ENCODE peak calls at places on chromosomes 13 and 19, in eight cellular contexts. One of them, this sample, is unnamed. For H3K4me1, the result is how much of the 10 kb centered on the place peaks cover.

GRCh38 chr19:48443262-48443661 is 2.5 kb upstream of the GRWD1 start:
- DNase-seq in HepG2: no peak
- DNase-seq in tibial artery: no peak
- DNase-seq in breast epithelium: no peak
- DNase-seq in PC-9: no peak
- DNase-seq in transverse colon: no peak
- DNase-seq in foreskin keratinocyte: no peak
- DNase-seq in naive thymus-derived CD4-positive, alpha-beta T cell: no peak
- DNase-seq in this sample: no peak

GRCh38 chr13:78194904-78195639 is 276.4 kb upstream of the EDNRB start:
- DNase-seq in HepG2: no peak
- DNase-seq in transverse colon: no peak
- DNase-seq in naive thymus-derived CD4-positive, alpha-beta T cell: no peak
- DNase-seq in PC-9: no peak
- DNase-seq in foreskin keratinocyte: peak
- DNase-seq in breast epithelium: no peak
- DNase-seq in tibial artery: no peak
- DNase-seq in this sample: no peak

GRCh38 chr19:41707502-41707812 is 969 bp upstream of the CEACAM5 start:
- DNase-seq in foreskin keratinocyte: no peak
- DNase-seq in transverse colon: peak
- DNase-seq in tibial artery: no peak
- DNase-seq in breast epithelium: no peak
- DNase-seq in HepG2: no peak
- DNase-seq in naive thymus-derived CD4-positive, alpha-beta T cell: no peak
- DNase-seq in PC-9: no peak
- DNase-seq in this sample: peak

GRCh38 chr13:109840201-109840892 is 54.0 kb upstream of the IRS2 start:
- DNase-seq in transverse colon: no peak
- DNase-seq in naive thymus-derived CD4-positive, alpha-beta T cell: no peak
- DNase-seq in HepG2: no peak
- DNase-seq in tibial artery: no peak
- DNase-seq in PC-9: peak
- DNase-seq in breast epithelium: no peak
- DNase-seq in foreskin keratinocyte: peak
- DNase-seq in this sample: no peak

GRCh38 chr13:50732712-50733111 is 110.8 kb downstream of the DLEU7 start:
- DNase-seq in transverse colon: no peak
- DNase-seq in PC-9: peak
- DNase-seq in naive thymus-derived CD4-positive, alpha-beta T cell: no peak
- DNase-seq in tibial artery: no peak
- DNase-seq in breast epithelium: no peak
- DNase-seq in HepG2: no peak
- DNase-seq in foreskin keratinocyte: peak
- DNase-seq in this sample: no peak

GRCh38 chr13:74132152-74132767 is 1.9 kb downstream of the KLF12 start:
- DNase-seq in naive thymus-derived CD4-positive, alpha-beta T cell: peak
- DNase-seq in PC-9: no peak
- DNase-seq in breast epithelium: no peak
- DNase-seq in transverse colon: no peak
- DNase-seq in HepG2: peak
- DNase-seq in foreskin keratinocyte: no peak
- DNase-seq in tibial artery: no peak
- DNase-seq in this sample: no peak

GRCh38 chr13:100484708-100485107 is 103.9 kb downstream of the GGACT start:
- DNase-seq in HepG2: no peak
- DNase-seq in transverse colon: peak
- DNase-seq in PC-9: no peak
- DNase-seq in tibial artery: no peak
- DNase-seq in naive thymus-derived CD4-positive, alpha-beta T cell: no peak
- DNase-seq in breast epithelium: no peak
- DNase-seq in foreskin keratinocyte: no peak
- DNase-seq in this sample: no peak

GRCh38 chr19:28424041-28424440 is 788.9 kb downstream of the UQCRFS1 start:
- DNase-seq in transverse colon: no peak
- DNase-seq in foreskin keratinocyte: no peak
- DNase-seq in breast epithelium: no peak
- DNase-seq in PC-9: no peak
- DNase-seq in tibial artery: no peak
- DNase-seq in naive thymus-derived CD4-positive, alpha-beta T cell: no peak
- DNase-seq in HepG2: no peak
- DNase-seq in this sample: no peak

GRCh38 chr13:78032132-78032531 is 113.5 kb upstream of the EDNRB start:
- DNase-seq in transverse colon: no peak
- DNase-seq in foreskin keratinocyte: no peak
- DNase-seq in naive thymus-derived CD4-positive, alpha-beta T cell: no peak
- DNase-seq in PC-9: no peak
- DNase-seq in tibial artery: no peak
- DNase-seq in HepG2: no peak
- DNase-seq in breast epithelium: no peak
- DNase-seq in this sample: no peak

GRCh38 chr19:36604656-36605100 is 435 bp upstream of the ZNF382 start:
- DNase-seq in foreskin keratinocyte: peak
- DNase-seq in HepG2: peak
- DNase-seq in naive thymus-derived CD4-positive, alpha-beta T cell: peak
- DNase-seq in tibial artery: peak
- DNase-seq in transverse colon: peak
- DNase-seq in PC-9: no peak
- DNase-seq in breast epithelium: no peak
- DNase-seq in this sample: no peak

GRCh38 chr19:1523412-1524205 is at the start of gene PLK5:
- DNase-seq in transverse colon: no peak
- DNase-seq in PC-9: no peak
- DNase-seq in naive thymus-derived CD4-positive, alpha-beta T cell: no peak
- DNase-seq in breast epithelium: no peak
- DNase-seq in foreskin keratinocyte: no peak
- DNase-seq in HepG2: no peak
- DNase-seq in tibial artery: no peak
- DNase-seq in this sample: no peak

GRCh38 chr19:1001538-1002166 is 1.4 kb downstream of the GRIN3B start:
- DNase-seq in tibial artery: no peak
- DNase-seq in naive thymus-derived CD4-positive, alpha-beta T cell: peak
- DNase-seq in transverse colon: peak
- DNase-seq in HepG2: no peak
- DNase-seq in PC-9: no peak
- DNase-seq in breast epithelium: no peak
- DNase-seq in foreskin keratinocyte: no peak
- DNase-seq in this sample: no peak

GRCh38 chr13:36231236-36231635 is 16.9 kb upstream of the SOHLH2 start:
- DNase-seq in PC-9: no peak
- DNase-seq in naive thymus-derived CD4-positive, alpha-beta T cell: no peak
- DNase-seq in foreskin keratinocyte: no peak
- DNase-seq in breast epithelium: no peak
- DNase-seq in tibial artery: no peak
- DNase-seq in HepG2: no peak
- DNase-seq in transverse colon: no peak
- DNase-seq in this sample: no peak

DNA sequence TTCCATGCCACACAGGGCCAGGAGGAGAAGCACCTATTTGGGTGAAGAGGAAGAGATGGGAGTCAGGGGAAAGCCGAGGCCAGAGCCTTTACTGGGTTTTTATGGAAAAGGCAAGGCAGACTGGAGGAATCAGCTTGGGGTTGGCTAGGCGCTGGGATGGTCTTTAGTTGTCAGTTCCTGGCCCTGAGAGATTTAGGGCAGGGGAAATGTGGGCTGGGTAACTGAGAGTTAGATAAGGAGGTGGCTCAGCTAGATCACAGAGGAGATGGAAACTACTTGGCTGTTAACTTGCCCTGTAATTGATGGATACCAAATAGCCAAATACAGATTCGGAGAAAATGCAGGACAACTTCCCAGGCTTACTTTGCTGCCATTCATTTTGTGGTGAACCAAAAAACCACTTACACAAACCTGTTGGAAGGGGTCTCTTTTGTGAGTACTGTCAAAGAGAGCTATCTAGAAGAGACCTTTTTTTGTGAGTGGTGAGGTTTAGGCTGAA is 54.0 kb downstream of the LRCH1 start:
- DNase-seq in transverse colon: no peak
- DNase-seq in HepG2: no peak
- DNase-seq in tibial artery: no peak
- DNase-seq in foreskin keratinocyte: no peak
- DNase-seq in PC-9: no peak
- DNase-seq in breast epithelium: no peak
- DNase-seq in naive thymus-derived CD4-positive, alpha-beta T cell: no peak
- DNase-seq in this sample: no peak
- H3K4me1 ChIP-seq in transverse colon: under half
- H3K4me1 ChIP-seq in HepG2: half or more
- H3K4me1 ChIP-seq in tibial artery: half or more
- H3K4me1 ChIP-seq in foreskin keratinocyte: under half
- H3K4me1 ChIP-seq in PC-9: under half
- H3K4me1 ChIP-seq in breast epithelium: under half
- H3K4me1 ChIP-seq in naive thymus-derived CD4-positive, alpha-beta T cell: under half
- H3K4me1 ChIP-seq in this sample: half or more

DNA sequence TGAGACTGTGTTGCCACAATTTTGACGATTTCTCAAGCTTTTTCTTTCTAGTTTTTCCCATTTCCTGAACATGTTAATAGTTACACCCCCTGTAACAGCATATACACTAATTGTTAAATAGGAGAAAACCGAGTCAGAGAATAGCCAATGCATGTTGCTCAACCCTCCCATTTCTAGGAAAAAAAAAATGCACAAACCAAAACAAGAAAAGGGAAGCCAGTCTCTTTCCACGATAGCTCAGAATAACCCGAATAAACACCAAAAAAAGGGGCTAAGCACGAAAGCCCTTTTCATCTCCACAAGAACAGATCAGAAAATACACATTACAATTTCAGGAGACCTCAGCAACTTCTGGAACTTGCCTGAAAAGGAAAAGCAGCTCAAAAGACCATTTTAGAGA is 16.3 kb downstream of the LATS2 start:
- DNase-seq in breast epithelium: no peak
- DNase-seq in tibial artery: no peak
- DNase-seq in foreskin keratinocyte: no peak
- DNase-seq in HepG2: no peak
- DNase-seq in naive thymus-derived CD4-positive, alpha-beta T cell: no peak
- DNase-seq in PC-9: no peak
- DNase-seq in transverse colon: no peak
- DNase-seq in this sample: no peak
- H3K4me1 ChIP-seq in breast epithelium: under half
- H3K4me1 ChIP-seq in tibial artery: half or more
- H3K4me1 ChIP-seq in foreskin keratinocyte: under half
- H3K4me1 ChIP-seq in HepG2: under half
- H3K4me1 ChIP-seq in naive thymus-derived CD4-positive, alpha-beta T cell: under half
- H3K4me1 ChIP-seq in PC-9: under half
- H3K4me1 ChIP-seq in transverse colon: under half
- H3K4me1 ChIP-seq in this sample: under half

GRCh38 chr13:75790198-75790970 is 154.3 kb downstream of the LMO7 start:
- DNase-seq in breast epithelium: no peak
- DNase-seq in transverse colon: no peak
- DNase-seq in tibial artery: no peak
- DNase-seq in naive thymus-derived CD4-positive, alpha-beta T cell: no peak
- DNase-seq in PC-9: no peak
- DNase-seq in foreskin keratinocyte: no peak
- DNase-seq in HepG2: no peak
- DNase-seq in this sample: no peak

GRCh38 chr13:75795274-75795673 is 159.1 kb downstream of the LMO7 start:
- DNase-seq in transverse colon: no peak
- DNase-seq in breast epithelium: no peak
- DNase-seq in tibial artery: no peak
- DNase-seq in PC-9: no peak
- DNase-seq in foreskin keratinocyte: no peak
- DNase-seq in naive thymus-derived CD4-positive, alpha-beta T cell: no peak
- DNase-seq in HepG2: no peak
- DNase-seq in this sample: no peak

GRCh38 chr13:75794663-75795062 is 158.5 kb downstream of the LMO7 start:
- DNase-seq in transverse colon: no peak
- DNase-seq in naive thymus-derived CD4-positive, alpha-beta T cell: no peak
- DNase-seq in breast epithelium: no peak
- DNase-seq in HepG2: no peak
- DNase-seq in PC-9: no peak
- DNase-seq in foreskin keratinocyte: no peak
- DNase-seq in tibial artery: no peak
- DNase-seq in this sample: no peak

GRCh38 chr13:75789451-75790197 is 153.5 kb downstream of the LMO7 start:
- DNase-seq in tibial artery: no peak
- DNase-seq in transverse colon: no peak
- DNase-seq in PC-9: no peak
- DNase-seq in breast epithelium: no peak
- DNase-seq in foreskin keratinocyte: no peak
- DNase-seq in HepG2: no peak
- DNase-seq in naive thymus-derived CD4-positive, alpha-beta T cell: no peak
- DNase-seq in this sample: no peak

GRCh38 chr13:75792526-75793187 is 156.5 kb downstream of the LMO7 start:
- DNase-seq in transverse colon: peak
- DNase-seq in PC-9: no peak
- DNase-seq in breast epithelium: no peak
- DNase-seq in HepG2: peak
- DNase-seq in naive thymus-derived CD4-positive, alpha-beta T cell: no peak
- DNase-seq in tibial artery: no peak
- DNase-seq in foreskin keratinocyte: no peak
- DNase-seq in this sample: peak
- H3K4me1 ChIP-seq in transverse colon: under half
- H3K4me1 ChIP-seq in PC-9: under half
- H3K4me1 ChIP-seq in breast epithelium: under half
- H3K4me1 ChIP-seq in HepG2: half or more
- H3K4me1 ChIP-seq in naive thymus-derived CD4-positive, alpha-beta T cell: under half
- H3K4me1 ChIP-seq in tibial artery: under half
- H3K4me1 ChIP-seq in foreskin keratinocyte: under half
- H3K4me1 ChIP-seq in this sample: half or more

GRCh38 chr19:40279761-40280607 is 5.2 kb downstream of the AKT2 start:
- DNase-seq in breast epithelium: no peak
- DNase-seq in PC-9: no peak
- DNase-seq in tibial artery: no peak
- DNase-seq in transverse colon: no peak
- DNase-seq in HepG2: no peak
- DNase-seq in foreskin keratinocyte: no peak
- DNase-seq in naive thymus-derived CD4-positive, alpha-beta T cell: no peak
- DNase-seq in this sample: no peak

GRCh38 chr19:40279120-40279551 is 6.0 kb downstream of the AKT2 start:
- DNase-seq in transverse colon: peak
- DNase-seq in foreskin keratinocyte: no peak
- DNase-seq in PC-9: no peak
- DNase-seq in HepG2: no peak
- DNase-seq in breast epithelium: no peak
- DNase-seq in tibial artery: peak
- DNase-seq in naive thymus-derived CD4-positive, alpha-beta T cell: no peak
- DNase-seq in this sample: no peak

GRCh38 chr19:40278361-40279045 is 6.6 kb downstream of the AKT2 start:
- DNase-seq in naive thymus-derived CD4-positive, alpha-beta T cell: no peak
- DNase-seq in tibial artery: peak
- DNase-seq in transverse colon: no peak
- DNase-seq in foreskin keratinocyte: no peak
- DNase-seq in PC-9: no peak
- DNase-seq in breast epithelium: no peak
- DNase-seq in HepG2: no peak
- DNase-seq in this sample: no peak

GRCh38 chr19:40274585-40275544 is 10.3 kb downstream of the AKT2 start:
- DNase-seq in HepG2: no peak
- DNase-seq in tibial artery: peak
- DNase-seq in naive thymus-derived CD4-positive, alpha-beta T cell: peak
- DNase-seq in breast epithelium: no peak
- DNase-seq in foreskin keratinocyte: no peak
- DNase-seq in transverse colon: no peak
- DNase-seq in PC-9: no peak
- DNase-seq in this sample: no peak

DNA sequence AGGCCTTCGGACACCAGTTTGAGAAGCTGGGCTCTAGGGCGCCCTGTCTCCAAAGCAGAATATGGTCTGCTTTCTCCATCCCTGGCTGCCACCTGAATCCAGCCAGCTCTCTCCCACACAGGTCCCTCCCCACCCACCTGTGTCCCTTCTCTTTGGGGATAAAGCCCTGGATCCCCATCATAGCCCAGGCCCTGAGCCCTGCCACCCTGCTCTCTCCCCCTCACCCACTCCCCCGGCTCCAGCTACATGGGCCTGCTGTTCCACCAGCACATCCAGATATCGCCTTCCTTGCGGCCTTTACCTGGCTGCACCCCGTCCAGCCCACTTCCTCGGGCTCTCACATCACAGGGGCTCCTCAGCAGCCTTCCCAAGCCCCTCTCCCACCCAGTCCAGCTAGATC is 7.8 kb downstream of the AKT2 start:
- DNase-seq in foreskin keratinocyte: no peak
- DNase-seq in breast epithelium: no peak
- DNase-seq in tibial artery: peak
- DNase-seq in PC-9: no peak
- DNase-seq in naive thymus-derived CD4-positive, alpha-beta T cell: no peak
- DNase-seq in HepG2: no peak
- DNase-seq in transverse colon: no peak
- DNase-seq in this sample: no peak
- H3K4me1 ChIP-seq in foreskin keratinocyte: under half
- H3K4me1 ChIP-seq in breast epithelium: under half
- H3K4me1 ChIP-seq in tibial artery: half or more
- H3K4me1 ChIP-seq in PC-9: under half
- H3K4me1 ChIP-seq in naive thymus-derived CD4-positive, alpha-beta T cell: under half
- H3K4me1 ChIP-seq in HepG2: under half
- H3K4me1 ChIP-seq in transverse colon: half or more
- H3K4me1 ChIP-seq in this sample: under half

This sample was measured in Caco-2.